ENCODE peak calls at places on chromosomes 7 and 10, in seven cellular contexts. O is stomach, I is neuronal stem cell, X is hypothalamus, A is MCF 10A, U is stromal cell of bone marrow, V is myocyte. R is an unnamed sample.

GRCh38 chr7:139749545-139749944 is 28.3 kb downstream of the HIPK2 start:
- DNase-seq in I (no peak), O (no peak), X (no peak), A (no peak), V (no peak), U (no peak), R (no peak)

GRCh38 chr7:29265208-29265923 is 70.8 kb downstream of the CHN2 start:
- DNase-seq in V (peak; percentile 62), U (peak; percentile 29), O (no peak), X (no peak), A (peak; percentile 77), I (no peak), R (no peak)

GRCh38 chr10:10362780-10363179 is 654.9 kb upstream of the CELF2 start:
- DNase-seq in U (no peak), I (no peak), V (no peak), A (no peak), X (no peak), O (no peak), R (no peak)

GRCh38 chr7:158279539-158280466 is 307.8 kb downstream of the PTPRN2 start:
- DNase-seq in U (no peak), I (no peak), O (peak; percentile 9), A (no peak), V (no peak), X (no peak), R (no peak)

GRCh38 chr10:88792656-88793055 is 9.9 kb upstream of the LIPM start:
- DNase-seq in A (peak; percentile 86), U (no peak), I (no peak), O (no peak), V (peak; percentile 44), X (no peak), R (peak; percentile 10)

GRCh38 chr7:117489911-117490310 is 10.1 kb downstream of the CFTR start:
- DNase-seq in U (no peak), I (no peak), O (no peak), A (no peak), V (no peak), X (no peak), R (no peak)

GRCh38 chr7:148049068-148049467 is 541.5 kb upstream of the C7orf33 start:
- DNase-seq in A (no peak), U (no peak), O (no peak), V (no peak), X (no peak), I (no peak), R (no peak)

GRCh38 chr7:95104739-95105138 is 197.3 kb downstream of the PPP1R9A start:
- DNase-seq in O (no peak), V (no peak), A (peak; percentile 72), U (no peak), X (no peak), I (no peak), R (no peak)

GRCh38 chr7:147775564-147775963 is 815.0 kb upstream of the C7orf33 start:
- DNase-seq in O (no peak), A (no peak), U (no peak), X (no peak), V (no peak), I (no peak), R (no peak)

GRCh38 chr10:119602241-119603095 is 5.7 kb upstream of the TIAL1 start:
- DNase-seq in X (no peak), U (no peak), O (no peak), V (peak; percentile 18), I (no peak), A (peak; percentile 56), R (peak; percentile 37)

GRCh38 chr10:89357955-89358354 is 19.9 kb upstream of the IFIT1B start:
- DNase-seq in X (no peak), V (no peak), O (no peak), I (no peak), U (no peak), A (no peak), R (no peak)

GRCh38 chr7:95560674-95561073 is 35.6 kb downstream of the PDK4 start:
- DNase-seq in O (no peak), X (no peak), I (no peak), V (no peak), A (no peak), U (no peak), R (no peak)

GRCh38 chr10:100864981-100865380 is 47.8 kb upstream of the SLF2 start:
- DNase-seq in X (no peak), O (peak; percentile 50), U (no peak), I (no peak), V (no peak), A (peak; percentile 6), R (peak; percentile 17)

GRCh38 chr7:105800849-105801534 is 75.4 kb downstream of the ATXN7L1 start:
- DNase-seq in X (no peak), U (no peak), O (no peak), V (no peak), A (no peak), I (no peak), R (no peak)

GRCh38 chr10:85508159-85508558 is 858.4 kb downstream of the GRID1 start:
- DNase-seq in A (no peak), U (no peak), O (no peak), X (no peak), V (no peak), I (no peak), R (no peak)

R was measured in transverse colon.